ENCODE peak calls at places on chromosome 1, in eight cellular contexts. One of them, this sample, is unnamed.

GRCh38 chr1:218643926-218644325 is 298.8 kb downstream of the TGFB2 start:
- DNase-seq in NCI-H1694: no peak
- DNase-seq in astrocyte of the hippocampus: no peak
- DNase-seq in T follicular helper cell: no peak
- DNase-seq in stimulated activated CD8-positive, alpha-beta memory T cell treated with anti-CD3 and anti-CD28 coated beads, Interleukin-15, amount 100 ng/mL, for 24 hours: no peak
- DNase-seq in ureter: no peak
- DNase-seq in NCI-H1092: no peak
- DNase-seq in MM.1S: no peak
- DNase-seq in this sample: no peak

GRCh38 chr1:8813991-8814390 is 3.4 kb downstream of the RERE start:
- DNase-seq in NCI-H1694: no peak
- DNase-seq in astrocyte of the hippocampus: no peak
- DNase-seq in T follicular helper cell: no peak
- DNase-seq in stimulated activated CD8-positive, alpha-beta memory T cell treated with anti-CD3 and anti-CD28 coated beads, Interleukin-15, amount 100 ng/mL, for 24 hours: no peak
- DNase-seq in ureter: no peak
- DNase-seq in NCI-H1092: no peak
- DNase-seq in MM.1S: no peak
- DNase-seq in this sample: no peak

GRCh38 chr1:91830242-91831131 is 55.5 kb downstream of the TGFBR3 start:
- DNase-seq in NCI-H1694: no peak
- DNase-seq in astrocyte of the hippocampus: peak; percentile 76
- DNase-seq in T follicular helper cell: no peak
- DNase-seq in stimulated activated CD8-positive, alpha-beta memory T cell treated with anti-CD3 and anti-CD28 coated beads, Interleukin-15, amount 100 ng/mL, for 24 hours: no peak
- DNase-seq in ureter: peak; percentile 79
- DNase-seq in NCI-H1092: no peak
- DNase-seq in MM.1S: no peak
- DNase-seq in this sample: no peak

GRCh38 chr1:36232212-36233031 is 8.2 kb downstream of the THRAP3 start:
- DNase-seq in NCI-H1694: no peak
- DNase-seq in astrocyte of the hippocampus: no peak
- DNase-seq in T follicular helper cell: no peak
- DNase-seq in stimulated activated CD8-positive, alpha-beta memory T cell treated with anti-CD3 and anti-CD28 coated beads, Interleukin-15, amount 100 ng/mL, for 24 hours: no peak
- DNase-seq in ureter: no peak
- DNase-seq in NCI-H1092: no peak
- DNase-seq in MM.1S: no peak
- DNase-seq in this sample: no peak

GRCh38 chr1:100036718-100037664 is 67.2 kb downstream of the SLC35A3 start:
- DNase-seq in NCI-H1694: no peak
- DNase-seq in astrocyte of the hippocampus: peak; percentile 23
- DNase-seq in T follicular helper cell: no peak
- DNase-seq in stimulated activated CD8-positive, alpha-beta memory T cell treated with anti-CD3 and anti-CD28 coated beads, Interleukin-15, amount 100 ng/mL, for 24 hours: no peak
- DNase-seq in ureter: no peak
- DNase-seq in NCI-H1092: no peak
- DNase-seq in MM.1S: no peak
- DNase-seq in this sample: no peak

GRCh38 chr1:52663716-52664115 is 30.7 kb downstream of the SHISAL2A start:
- DNase-seq in NCI-H1694: no peak
- DNase-seq in astrocyte of the hippocampus: no peak
- DNase-seq in T follicular helper cell: no peak
- DNase-seq in stimulated activated CD8-positive, alpha-beta memory T cell treated with anti-CD3 and anti-CD28 coated beads, Interleukin-15, amount 100 ng/mL, for 24 hours: no peak
- DNase-seq in ureter: no peak
- DNase-seq in NCI-H1092: no peak
- DNase-seq in MM.1S: no peak
- DNase-seq in this sample: no peak

GRCh38 chr1:245788269-245788668 is 633.5 kb downstream of the KIF26B start:
- DNase-seq in NCI-H1694: no peak
- DNase-seq in astrocyte of the hippocampus: peak; percentile 92
- DNase-seq in T follicular helper cell: no peak
- DNase-seq in stimulated activated CD8-positive, alpha-beta memory T cell treated with anti-CD3 and anti-CD28 coated beads, Interleukin-15, amount 100 ng/mL, for 24 hours: no peak
- DNase-seq in ureter: no peak
- DNase-seq in NCI-H1092: no peak
- DNase-seq in MM.1S: no peak
- DNase-seq in this sample: no peak

GRCh38 chr1:25019351-25020172 is 89.5 kb upstream of the RUNX3 start:
- DNase-seq in NCI-H1694: no peak
- DNase-seq in astrocyte of the hippocampus: no peak
- DNase-seq in T follicular helper cell: no peak
- DNase-seq in stimulated activated CD8-positive, alpha-beta memory T cell treated with anti-CD3 and anti-CD28 coated beads, Interleukin-15, amount 100 ng/mL, for 24 hours: no peak
- DNase-seq in ureter: no peak
- DNase-seq in NCI-H1092: no peak
- DNase-seq in MM.1S: no peak
- DNase-seq in this sample: no peak

GRCh38 chr1:217617120-217617519 is 13.8 kb downstream of the GPATCH2 start:
- DNase-seq in NCI-H1694: no peak
- DNase-seq in astrocyte of the hippocampus: no peak
- DNase-seq in T follicular helper cell: no peak
- DNase-seq in stimulated activated CD8-positive, alpha-beta memory T cell treated with anti-CD3 and anti-CD28 coated beads, Interleukin-15, amount 100 ng/mL, for 24 hours: no peak
- DNase-seq in ureter: no peak
- DNase-seq in NCI-H1092: no peak
- DNase-seq in MM.1S: no peak
- DNase-seq in this sample: no peak

GRCh38 chr1:154398141-154398540 is 7.0 kb upstream of the IL6R start:
- DNase-seq in NCI-H1694: no peak
- DNase-seq in astrocyte of the hippocampus: no peak
- DNase-seq in T follicular helper cell: no peak
- DNase-seq in stimulated activated CD8-positive, alpha-beta memory T cell treated with anti-CD3 and anti-CD28 coated beads, Interleukin-15, amount 100 ng/mL, for 24 hours: no peak
- DNase-seq in ureter: no peak
- DNase-seq in NCI-H1092: no peak
- DNase-seq in MM.1S: peak; percentile 81
- DNase-seq in this sample: no peak

GRCh38 chr1:9628541-9629444 is 22.7 kb upstream of the PIK3CD start:
- DNase-seq in NCI-H1694: no peak
- DNase-seq in astrocyte of the hippocampus: no peak
- DNase-seq in T follicular helper cell: peak; percentile 53
- DNase-seq in stimulated activated CD8-positive, alpha-beta memory T cell treated with anti-CD3 and anti-CD28 coated beads, Interleukin-15, amount 100 ng/mL, for 24 hours: no peak
- DNase-seq in ureter: no peak
- DNase-seq in NCI-H1092: no peak
- DNase-seq in MM.1S: no peak
- DNase-seq in this sample: no peak

This sample was measured in esophagus squamous epithelium.